ENCODE peak calls at places on chromosomes 11 and 22, in seven cellular contexts. A is tibial artery; K is heart right ventricle; J is CD8-positive, alpha-beta T cell; B is Panc1; H is uterus; E is SJSA1. D is an unnamed sample.

GRCh38 chr11:44614281-44614680 is 48.8 kb downstream of the CD82 start:
- DNase-seq in A (no peak), K (no peak), J (no peak), B (no peak), H (no peak), E (no peak), D (no peak)

GRCh38 chr11:75033916-75034315 is 45.2 kb downstream of the NEU3 start:
- DNase-seq in A (no peak), K (no peak), J (no peak), B (no peak), H (no peak), E (no peak), D (no peak)

GRCh38 chr11:2426826-2427521 is 17.3 kb downstream of the TRPM5 start:
- DNase-seq in A (no peak), K (peak; percentile 7), J (no peak), B (no peak), H (no peak), E (no peak), D (no peak)

GRCh38 chr11:3959015-3959917 is 103.8 kb downstream of the STIM1 start:
- DNase-seq in A (no peak), K (no peak), J (no peak), B (no peak), H (no peak), E (no peak), D (no peak)

GRCh38 chr11:122843281-122844150 is 5.2 kb downstream of the CRTAM start:
- DNase-seq in A (no peak), K (no peak), J (peak; percentile 61), B (no peak), H (no peak), E (no peak), D (peak; percentile 60)

GRCh38 chr11:71371674-71372069 is 76.5 kb downstream of the DHCR7 start:
- DNase-seq in A (no peak), K (no peak), J (no peak), B (no peak), H (no peak), E (no peak), D (no peak)

GRCh38 chr11:1178906-1179305 is 21.2 kb downstream of the MUC5AC start:
- DNase-seq in A (no peak), K (no peak), J (no peak), B (no peak), H (no peak), E (no peak), D (no peak)

GRCh38 chr11:103890654-103891053 is 145.8 kb upstream of the DDI1 start:
- DNase-seq in A (no peak), K (no peak), J (no peak), B (no peak), H (no peak), E (no peak), D (no peak)

GRCh38 chr11:118708296-118708695 is 28.8 kb upstream of the TREH start:
- DNase-seq in A (no peak), K (no peak), J (no peak), B (no peak), H (no peak), E (peak; percentile 1), D (no peak)

GRCh38 chr22:35231585-35232084 is 25.7 kb upstream of the HMGXB4 start:
- DNase-seq in A (no peak), K (peak; percentile 27), J (peak; percentile 72), B (peak; percentile 47), H (peak; percentile 22), E (peak; percentile 57), D (peak; percentile 75)

GRCh38 chr11:3927129-3927796 is 71.8 kb downstream of the STIM1 start:
- DNase-seq in A (no peak), K (no peak), J (no peak), B (no peak), H (no peak), E (no peak), D (no peak)

DNA sequence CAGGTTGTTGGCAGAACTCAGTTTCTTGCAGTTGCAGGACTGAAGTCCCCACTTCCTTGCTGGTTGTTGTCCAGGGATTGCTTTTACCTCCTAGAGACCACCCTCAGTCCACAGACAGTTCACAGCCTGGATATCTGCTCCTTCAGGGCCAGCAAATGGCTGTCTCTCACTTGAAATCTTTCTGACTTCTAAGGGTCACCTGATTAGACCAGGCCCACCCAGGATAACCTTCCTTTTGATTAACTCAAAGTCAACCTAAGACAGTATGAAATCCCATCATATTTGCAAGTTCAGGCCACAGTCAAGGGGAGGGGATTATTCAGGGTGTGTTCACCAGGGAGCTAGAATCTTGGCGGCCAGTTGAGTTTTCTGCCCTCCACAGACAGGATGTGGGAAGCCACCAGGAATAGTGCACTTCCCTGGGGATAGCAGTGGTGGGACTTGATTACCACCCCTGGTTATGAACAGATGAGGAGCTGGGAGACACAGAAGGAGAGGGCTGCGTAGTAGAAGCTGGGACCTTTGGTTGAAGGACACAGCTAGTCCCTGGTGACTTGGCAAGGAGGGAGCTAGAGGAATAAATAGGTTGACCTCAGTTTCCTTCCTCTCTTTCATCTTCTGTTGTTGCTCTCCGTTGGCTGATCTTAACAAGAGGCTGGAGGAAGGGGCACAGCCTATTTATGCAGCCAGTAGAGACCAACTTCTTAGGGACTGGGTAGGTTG is 33.4 kb downstream of the MIAT start:
- DNase-seq in A (no peak), K (no peak), J (no peak), B (no peak), H (no peak), E (no peak), D (no peak)
- H3K36me3 ChIP-seq in A (peaks cover 15% of the 10 kb centered on the region), K (peaks cover 14% of the 10 kb centered on the region), J (no peaks in the 10 kb centered on the region), B (no peaks in the 10 kb centered on the region), H (no peaks in the 10 kb centered on the region), E (peaks cover 2% of the 10 kb centered on the region), D (no peaks in the 10 kb centered on the region)

DNA sequence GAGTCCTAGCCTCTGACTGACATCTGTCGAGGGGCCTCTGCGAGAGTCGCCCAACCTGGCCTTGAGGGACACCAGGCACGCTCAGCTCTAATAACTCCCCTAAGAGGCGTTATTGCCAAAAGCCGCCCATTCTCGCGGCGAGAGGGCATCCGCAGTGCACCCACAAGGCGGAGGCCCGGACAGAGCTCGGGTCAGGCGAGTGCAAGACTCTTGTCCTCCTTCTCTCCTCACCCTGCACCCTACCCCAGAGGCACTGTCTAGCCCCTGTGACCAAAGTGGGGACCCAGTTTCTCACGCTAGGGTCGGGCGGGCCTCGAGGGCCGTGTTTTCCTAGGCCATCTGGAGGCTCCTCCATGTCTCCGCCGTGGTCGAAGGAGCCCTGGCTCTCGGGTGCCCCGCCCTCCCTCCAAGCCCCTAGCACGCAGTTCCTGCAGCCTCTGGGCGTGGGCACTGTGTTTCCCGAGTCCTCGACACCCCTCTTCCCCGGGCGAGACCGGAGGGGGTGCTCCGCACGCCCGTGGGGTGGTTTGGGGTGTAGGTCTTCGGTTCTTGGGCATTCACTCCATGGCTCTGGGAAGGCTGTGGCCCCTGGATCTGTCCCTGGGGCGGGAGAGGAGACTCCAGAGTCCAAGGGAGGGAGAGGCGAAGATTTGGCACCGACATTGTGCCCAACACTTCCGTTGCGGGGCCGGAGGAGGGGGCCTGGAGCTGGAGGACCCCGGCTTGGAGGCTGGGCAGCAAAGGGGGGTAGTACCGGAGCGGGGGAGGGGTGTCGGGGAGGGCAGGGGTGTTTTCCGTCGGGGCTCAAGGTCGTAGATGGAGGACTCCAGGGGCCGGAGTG is 1.0 kb downstream of the CHRM4 start:
- DNase-seq in A (no peak), K (no peak), J (no peak), B (no peak), H (no peak), E (peak; percentile 30), D (peak; percentile 14)
- H3K4me3 ChIP-seq in A (no peak overlapping the region), K (no peak overlapping the region), J (no peak overlapping the region), B (peak overlapping the region; percentile 49), H (no peak overlapping the region), E (no peak overlapping the region), D (peak overlapping the region; percentile 37)

DNA sequence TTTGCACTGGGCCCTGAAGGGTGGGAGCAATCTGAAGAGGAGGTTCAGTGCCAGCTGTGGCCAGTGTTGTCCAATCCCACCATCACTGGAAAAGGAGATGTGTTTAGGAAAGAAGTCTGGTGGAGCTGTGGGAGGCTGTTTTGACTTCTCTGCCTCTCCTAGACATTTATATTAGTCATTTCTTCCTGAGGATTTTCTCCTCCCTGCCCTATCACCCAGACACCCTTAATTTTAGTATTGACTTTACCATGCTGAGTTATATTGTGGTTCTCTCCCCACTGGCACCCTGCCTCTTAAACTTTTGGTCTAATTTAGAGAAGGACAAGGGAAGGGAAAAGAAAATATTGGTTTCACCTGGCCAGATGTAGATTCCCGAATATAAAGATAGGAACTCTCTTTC is 159.1 kb downstream of the WNT11 start:
- DNase-seq in A (no peak), K (no peak), J (no peak), B (no peak), H (no peak), E (no peak), D (no peak)
- H3K4me1 ChIP-seq in A (no peaks in the 10 kb centered on the region), K (peaks cover 8% of the 10 kb centered on the region), J (no peaks in the 10 kb centered on the region), B (no peaks in the 10 kb centered on the region), H (no peaks in the 10 kb centered on the region), E (no peaks in the 10 kb centered on the region), D (peaks cover 9% of the 10 kb centered on the region)

GRCh38 chr22:31088233-31088986 is 7.3 kb downstream of the SMTN start:
- DNase-seq in A (peak; percentile 69), K (no peak), J (no peak), B (no peak), H (no peak), E (peak; percentile 40), D (no peak)
- H3K36me3 ChIP-seq in A (peaks cover 88% of the 10 kb centered on the region), K (peaks cover 87% of the 10 kb centered on the region), J (no peaks in the 10 kb centered on the region), B (no peaks in the 10 kb centered on the region), H (no peaks in the 10 kb centered on the region), E (peaks cover 97% of the 10 kb centered on the region), D (peaks cover 8% of the 10 kb centered on the region)

DNA sequence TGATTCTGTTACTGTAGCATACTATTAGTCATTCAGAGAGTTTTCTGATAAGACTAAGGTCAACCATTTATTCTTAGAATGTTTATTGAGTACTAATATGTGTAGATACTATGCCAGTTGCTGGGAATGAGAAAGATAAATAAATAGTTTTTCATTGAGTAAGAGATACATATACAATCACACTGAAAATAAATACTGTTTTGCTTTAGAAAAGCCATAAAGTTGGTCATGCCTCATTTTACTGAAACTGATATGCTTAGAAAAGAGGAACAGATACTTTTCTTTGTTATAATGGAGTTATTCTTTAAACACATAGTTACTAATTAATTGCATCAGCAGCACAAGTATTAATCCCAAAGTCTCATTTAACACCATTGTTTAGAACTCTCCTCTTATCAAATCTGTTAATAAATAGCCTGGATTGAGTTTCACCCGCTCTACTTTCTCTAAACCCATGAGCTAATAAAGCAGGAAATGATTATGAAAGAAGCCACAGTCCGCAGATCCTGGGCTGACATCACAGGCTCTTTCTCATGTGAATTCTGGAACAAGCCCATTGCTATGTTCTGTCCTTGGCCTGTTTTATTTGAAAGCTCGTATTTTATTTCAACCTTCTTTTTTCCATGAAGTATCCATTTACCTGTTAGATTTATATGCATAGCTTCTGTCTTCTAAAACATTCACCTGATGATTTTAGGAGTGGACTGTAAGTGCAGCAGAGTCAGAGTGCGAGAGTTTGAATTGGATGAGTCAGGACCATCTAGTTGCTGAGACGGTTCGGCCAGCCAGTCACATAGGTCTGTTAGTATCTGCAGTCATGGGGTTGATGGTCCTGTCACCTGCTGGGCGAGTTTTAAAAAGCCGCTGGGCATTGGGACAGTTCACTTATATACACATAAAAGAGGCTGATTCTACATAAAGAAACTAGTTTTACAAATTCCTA is 35.5 kb downstream of the PIWIL4 start:
- DNase-seq in A (no peak), K (peak; percentile 22), J (peak; percentile 26), B (peak; percentile 43), H (peak; percentile 64), E (peak; percentile 61), D (peak; percentile 61)
- H3K4me3 ChIP-seq in A (no peak overlapping the region), K (no peak overlapping the region), J (no peak overlapping the region), B (no peak overlapping the region), H (no peak overlapping the region), E (no peak overlapping the region), D (no peak overlapping the region)